ENCODE peak calls at places on chromosomes 2 and 18, in five cellular contexts. O, K, Y, T and S are unnamed samples.

GRCh38 chr2:203579131-203579643 is 44.1 kb upstream of the RAPH1 start:
- DNase-seq in T (peak), Y (peak), O (peak), K (peak), S (peak)

GRCh38 chr2:227824711-227825110 is 11.1 kb downstream of the CCL20 start:
- DNase-seq in O (no peak), K (peak), T (no peak), Y (no peak), S (peak)

GRCh38 chr18:24381126-24381525 is 16.5 kb downstream of the OSBPL1A start:
- DNase-seq in T (no peak), K (peak), Y (no peak), O (no peak), S (no peak)

GRCh38 chr2:207015901-207016300 is 76.6 kb downstream of the CPO start:
- DNase-seq in T (no peak), O (no peak), Y (no peak), K (no peak), S (no peak)

GRCh38 chr2:137910641-137911040 is 53.6 kb upstream of the HNMT start:
- DNase-seq in Y (peak), K (peak), T (no peak), O (no peak), S (peak)

GRCh38 chr2:160332318-160332717 is 132.2 kb upstream of the ITGB6 start:
- DNase-seq in Y (peak), T (no peak), K (peak), O (peak), S (no peak)

GRCh38 chr2:238143239-238143951 is 4.9 kb downstream of the KLHL30 start:
- DNase-seq in O (no peak), K (no peak), T (no peak), Y (no peak), S (peak)

GRCh38 chr2:47232738-47233415 is 77.8 kb upstream of the STPG4 start:
- DNase-seq in K (peak), O (peak), T (no peak), Y (no peak), S (no peak)

GRCh38 chr2:226782092-226782713 is 17.4 kb downstream of the IRS1 start:
- DNase-seq in Y (no peak), O (peak), K (peak), T (no peak), S (no peak)

GRCh38 chr18:68417826-68418225 is 297.1 kb downstream of the TMX3 start:
- DNase-seq in O (peak), T (no peak), Y (no peak), K (peak), S (peak)
- TF ChIP-seq CTCF in O (no peak), T (no peak), Y (no peak), K (no peak), S (no peak)

DNA sequence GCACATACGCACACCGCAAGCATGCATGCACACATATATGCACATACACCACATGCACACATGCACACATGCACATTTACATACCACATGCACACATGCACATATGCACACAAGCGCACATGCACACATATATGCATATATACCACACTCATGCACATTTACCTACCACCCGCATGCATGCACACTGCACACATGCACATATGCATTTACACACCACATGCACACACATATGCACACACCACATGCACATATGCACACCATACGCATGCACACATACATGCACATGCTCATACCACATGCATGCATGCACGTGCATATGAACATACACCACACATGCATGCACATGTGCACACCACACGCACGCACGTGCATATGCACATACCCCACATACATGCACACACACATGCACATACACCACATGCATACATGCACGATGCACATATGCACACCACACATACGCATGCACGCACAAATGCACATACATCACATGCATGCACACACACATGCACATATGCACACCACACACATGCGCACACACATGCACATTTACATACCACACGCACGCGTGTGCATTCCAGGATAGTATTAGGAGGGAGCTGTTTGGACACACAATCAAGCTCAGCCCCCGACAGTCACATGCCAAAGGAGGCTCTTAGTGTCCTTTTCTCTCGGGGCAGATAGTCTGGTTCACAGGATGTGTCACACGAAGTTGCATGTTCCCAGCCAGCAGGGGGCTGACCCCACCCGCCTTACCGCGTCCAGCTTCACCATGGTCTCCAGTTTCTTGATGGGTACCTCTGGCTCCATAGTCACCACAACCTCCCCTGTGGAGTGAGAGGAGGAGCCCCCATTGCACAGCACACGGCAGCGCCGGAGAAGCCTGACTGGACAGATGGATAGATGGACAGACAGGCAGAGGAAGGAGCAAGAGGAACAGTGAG is 5.9 kb downstream of the OTOF start:
- DNase-seq in K (peak), T (no peak), O (no peak), Y (no peak), S (no peak)
- TF ChIP-seq CTCF in K (peak), T (no peak), O (no peak), Y (peak), S (no peak)

GRCh38 chr2:42185200-42185921 is 16.2 kb downstream of the EML4 start:
- DNase-seq in O (no peak), Y (no peak), T (no peak), K (peak), S (no peak)

GRCh38 chr2:42183775-42184174 is 14.6 kb downstream of the EML4 start:
- DNase-seq in T (no peak), Y (no peak), K (no peak), O (no peak), S (no peak)

GRCh38 chr2:42182654-42183308 is 13.6 kb downstream of the EML4 start:
- DNase-seq in K (peak), T (no peak), O (no peak), Y (no peak), S (no peak)

GRCh38 chr2:42186378-42186777 is 17.2 kb downstream of the EML4 start:
- DNase-seq in K (peak), Y (no peak), O (no peak), T (no peak), S (no peak)

GRCh38 chr2:42184346-42184745 is 15.2 kb downstream of the EML4 start:
- DNase-seq in K (no peak), O (no peak), Y (peak), T (no peak), S (no peak)
- TF ChIP-seq CTCF in K (no peak), O (no peak), Y (peak), T (no peak), S (no peak)

GRCh38 chr18:814300-815084 is 2.5 kb upstream of the YES1 start:
- DNase-seq in O (no peak), Y (peak), K (no peak), T (no peak), S (no peak)
- TF ChIP-seq CTCF in O (no peak), Y (peak), K (no peak), T (no peak), S (no peak)